ENCODE peak calls at places on chromosomes 16 and 17, in seven cellular contexts. X, O, D, Q, B, H and N are unnamed samples.

GRCh38 chr17:17412331-17412730 is 64.5 kb upstream of the MED9 start:
- DNase-seq in X (no peak), H (peak), O (no peak), D (no peak), Q (no peak), B (peak), N (peak)

GRCh38 chr16:48444574-48444973 is 59.4 kb upstream of the SIAH1 start:
- DNase-seq in B (peak), X (no peak), O (no peak), Q (no peak), H (peak), D (peak), N (peak)

GRCh38 chr17:68277807-68278206 is 13.1 kb downstream of the SLC16A6 start:
- DNase-seq in O (no peak), Q (no peak), X (no peak), B (no peak), H (no peak), D (no peak), N (no peak)

GRCh38 chr16:86214326-86215232 is 295.7 kb upstream of the FOXF1 start:
- DNase-seq in X (no peak), H (no peak), D (peak), B (peak), O (no peak), Q (no peak), N (peak)

GRCh38 chr17:48259710-48260291 is 152.2 kb downstream of the SNX11 start:
- DNase-seq in Q (peak), X (peak), H (peak), B (peak), D (no peak), O (no peak), N (peak)

GRCh38 chr17:9330903-9331272 is 244.7 kb downstream of the STX8 start:
- DNase-seq in Q (no peak), X (no peak), D (no peak), B (no peak), O (no peak), H (no peak), N (no peak)

GRCh38 chr16:87050142-87050541 is 267.1 kb downstream of the C16orf95 start:
- DNase-seq in O (no peak), Q (no peak), B (no peak), X (no peak), H (no peak), D (no peak), N (no peak)

GRCh38 chr17:8583954-8584353 is 46.6 kb downstream of the MYH10 start:
- DNase-seq in Q (no peak), X (no peak), D (no peak), O (no peak), B (no peak), H (no peak), N (no peak)

GRCh38 chr17:61404702-61405046 is 5.0 kb downstream of the TBX2 start:
- DNase-seq in Q (no peak), H (peak), B (peak), O (no peak), X (no peak), D (peak), N (no peak)

GRCh38 chr17:29682987-29683386 is 60.3 kb upstream of the CORO6 start:
- DNase-seq in X (no peak), B (no peak), D (no peak), H (no peak), O (no peak), Q (no peak), N (peak)

GRCh38 chr16:67244387-67245188 is 2.7 kb downstream of the FHOD1 start:
- DNase-seq in O (peak), B (peak), Q (peak), D (peak), X (peak), H (peak), N (peak)

GRCh38 chr16:71499775-71500364 is 10.7 kb upstream of the ZNF19 start:
- DNase-seq in B (peak), Q (peak), O (no peak), X (peak), H (peak), D (no peak), N (peak)

GRCh38 chr16:49497466-49497865 is 123.9 kb downstream of the C16orf78 start:
- DNase-seq in B (no peak), O (no peak), H (no peak), Q (no peak), X (no peak), D (no peak), N (no peak)

GRCh38 chr16:29982560-29983419 is 9.1 kb downstream of the TAOK2 start:
- DNase-seq in D (no peak), Q (no peak), X (no peak), B (no peak), O (no peak), H (no peak), N (no peak)

GRCh38 chr17:78939615-78940014 is 14.4 kb upstream of the TIMP2 start:
- DNase-seq in H (peak), X (no peak), B (peak), Q (no peak), O (no peak), D (no peak), N (no peak)

GRCh38 chr16:80369559-80369958 is 171.2 kb upstream of the DYNLRB2 start:
- DNase-seq in O (peak), X (peak), D (peak), H (peak), B (peak), Q (no peak), N (peak)

GRCh38 chr17:44587339-44587738 is 30.1 kb downstream of the FZD2 start:
- DNase-seq in B (peak), H (peak), D (peak), O (peak), X (no peak), Q (no peak), N (peak)

GRCh38 chr17:6160188-6160555 is 90.0 kb downstream of the WSCD1 start:
- DNase-seq in B (no peak), Q (no peak), X (no peak), H (no peak), O (no peak), D (no peak), N (no peak)

DNA sequence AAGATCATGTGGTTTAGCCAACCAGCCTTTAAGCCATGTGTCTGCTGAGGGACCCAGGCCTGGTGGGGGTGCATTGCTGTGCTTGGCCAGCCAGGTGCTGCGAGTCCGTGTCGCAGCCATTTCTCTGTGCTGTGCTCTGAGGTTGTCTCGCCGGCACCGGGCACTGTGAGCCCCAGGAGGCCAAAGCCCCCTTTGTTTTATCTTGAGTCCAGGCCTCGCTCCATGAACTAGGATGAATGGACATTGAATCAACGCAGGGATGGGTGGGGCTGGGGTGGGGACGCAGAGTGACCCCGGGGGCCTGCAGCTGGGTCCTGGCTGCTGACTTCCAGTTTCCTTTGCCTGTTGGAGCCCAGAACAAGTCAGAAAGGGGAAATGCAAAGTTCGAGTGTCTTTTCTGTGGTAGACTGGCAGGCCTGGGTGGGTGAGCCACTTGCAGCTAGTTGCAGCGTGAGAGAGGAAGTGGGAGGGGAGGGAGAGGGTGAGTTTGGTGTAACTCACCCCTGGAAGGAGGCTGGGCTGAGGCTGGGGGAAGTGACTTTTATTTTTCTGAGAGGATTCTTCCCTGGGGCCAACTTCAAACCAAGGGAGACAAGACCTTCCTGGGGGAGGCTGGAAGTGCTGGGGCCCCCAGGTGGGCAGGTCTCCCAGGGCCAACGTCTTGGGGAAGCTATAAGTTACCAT is 324.7 kb downstream of the SEC14L1 start:
- DNase-seq in H (peak), D (peak), B (peak), X (peak), O (no peak), Q (peak), N (peak)
- H3K4me3 ChIP-seq in H (no peak), D (no peak), B (no peak), X (no peak), O (no peak), Q (peak), N (no peak)

GRCh38 chr17:67200727-67201301 is 44.2 kb downstream of the HELZ start:
- DNase-seq in B (no peak), X (no peak), D (no peak), O (no peak), Q (no peak), H (peak), N (no peak)
- TF ChIP-seq CTCF in B (peak), X (no peak), D (peak), O (peak), Q (peak), H (peak), N (peak)

DNA sequence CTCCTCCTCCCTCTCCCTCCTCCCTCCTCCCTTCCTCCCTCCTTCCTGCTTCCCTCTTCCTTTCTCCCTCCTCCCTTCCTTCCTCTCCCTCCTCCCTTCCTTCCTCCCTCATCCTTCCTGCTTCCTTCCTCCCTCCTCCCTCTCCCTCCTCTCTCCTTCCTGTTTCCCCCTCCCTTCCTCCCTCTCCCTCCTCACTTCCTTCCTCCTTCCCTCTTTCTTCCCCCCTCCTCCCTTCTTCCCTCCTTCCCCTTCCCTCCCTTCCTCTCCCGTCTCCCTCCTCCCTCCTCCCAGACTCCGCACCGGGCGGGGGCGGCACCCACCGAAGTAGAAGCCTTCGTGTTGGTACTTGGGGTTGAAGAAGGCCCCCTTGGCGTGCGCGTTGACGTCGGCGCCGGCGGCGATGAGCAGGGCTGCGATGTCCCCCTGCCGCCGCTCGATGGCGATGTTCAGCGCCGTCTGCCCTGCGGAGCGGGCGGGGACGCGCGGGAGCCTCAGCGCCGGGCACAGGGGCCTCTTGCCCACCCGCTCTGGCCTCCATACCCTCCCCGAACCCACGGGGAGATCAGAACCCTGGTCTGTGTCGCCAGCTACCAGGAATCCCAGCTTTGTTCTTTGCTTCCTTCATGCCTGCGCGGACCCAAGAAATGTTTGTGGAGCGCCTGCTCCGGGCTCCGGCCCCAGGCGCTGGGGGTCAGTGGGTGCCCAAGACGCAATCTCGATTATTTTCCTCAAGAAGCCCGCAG is 22.2 kb downstream of the TRPV3 start:
- DNase-seq in D (peak), H (peak), O (no peak), X (peak), B (peak), Q (peak), N (peak)
- H3K4me3 ChIP-seq in D (peak), H (peak), O (peak), X (no peak), B (peak), Q (no peak), N (peak)

GRCh38 chr17:76558210-76559095 is 18.6 kb downstream of the PRCD start:
- DNase-seq in D (no peak), B (peak), X (no peak), Q (peak), H (peak), O (no peak), N (no peak)

GRCh38 chr17:76560877-76561221 is 21.0 kb downstream of the PRCD start:
- DNase-seq in Q (no peak), X (no peak), H (no peak), O (no peak), B (no peak), D (no peak), N (no peak)

GRCh38 chr17:76560036-76560876 is 20.4 kb downstream of the PRCD start:
- DNase-seq in B (no peak), X (no peak), D (no peak), Q (no peak), H (no peak), O (no peak), N (no peak)

GRCh38 chr17:76556759-76557367 is 17.0 kb downstream of the PRCD start:
- DNase-seq in Q (no peak), X (no peak), D (no peak), H (peak), O (no peak), B (peak), N (peak)

DNA sequence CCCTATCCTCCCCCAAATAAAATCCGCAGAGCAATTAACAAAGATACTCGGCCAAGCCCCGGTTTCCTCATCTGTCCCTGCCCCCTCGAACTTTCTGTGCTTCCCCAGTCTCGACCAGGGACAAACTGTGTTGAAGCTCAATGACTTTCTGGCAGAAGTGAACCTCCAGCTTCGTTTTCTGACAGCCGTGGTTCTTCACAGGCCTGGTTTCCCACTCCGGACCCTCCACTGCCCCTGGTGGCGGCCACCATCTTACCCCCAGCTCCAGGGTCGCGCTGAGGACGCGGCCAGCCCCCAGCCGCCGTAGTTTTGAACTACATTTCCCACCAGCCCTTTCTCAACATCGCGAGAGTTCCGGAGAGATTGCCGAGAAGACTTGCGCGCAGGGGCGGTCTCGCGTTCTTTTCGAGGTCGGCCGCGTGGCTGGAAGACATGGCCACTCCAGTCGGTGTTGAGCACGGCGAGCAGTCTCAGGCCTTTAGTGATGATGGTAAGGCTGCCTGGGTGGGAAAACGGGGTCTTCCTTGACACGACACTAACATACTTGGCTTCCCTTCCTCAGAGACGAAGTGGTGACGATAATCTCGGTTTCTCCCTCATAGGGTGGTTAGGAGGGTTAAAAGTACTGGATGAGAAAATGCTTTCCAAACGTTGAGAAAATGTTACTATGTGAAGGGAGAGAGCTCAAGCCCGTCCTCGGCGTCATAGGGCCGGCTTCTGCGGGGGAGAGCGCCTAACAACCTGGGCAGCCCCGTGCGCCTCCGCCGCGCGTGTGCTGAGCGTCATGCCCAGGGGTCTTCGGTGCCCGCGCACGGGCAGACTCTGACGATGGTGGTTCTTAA is 17.7 kb downstream of the PRCD start:
- DNase-seq in D (peak), O (peak), H (peak), B (peak), Q (peak), X (peak), N (peak)
- TF ChIP-seq CTCF in D (peak), O (peak), H (peak), B (peak), Q (peak), X (peak), N (peak)

DNA sequence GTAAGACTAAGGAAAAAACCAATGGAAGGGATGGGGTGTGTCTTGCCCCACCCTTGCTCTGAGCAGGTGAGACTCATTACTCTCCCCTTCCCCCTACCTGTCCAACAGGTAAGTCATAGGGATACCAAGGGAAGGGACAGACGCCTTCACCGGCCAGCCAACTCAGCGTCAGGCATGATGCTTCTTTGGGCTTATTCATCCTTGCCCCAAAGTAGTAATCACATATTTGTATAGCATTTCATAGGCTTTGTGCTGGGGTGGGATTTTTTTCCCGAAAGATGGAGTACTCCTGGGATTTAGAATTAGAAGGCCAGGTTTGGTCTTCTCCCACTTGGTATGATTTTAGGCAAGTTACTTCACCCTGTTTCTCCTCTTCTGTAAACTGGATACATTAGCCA is 509 bp upstream of the JUP start:
- DNase-seq in D (no peak), O (no peak), B (no peak), X (no peak), H (no peak), Q (no peak), N (no peak)
- H3K4me3 ChIP-seq in D (no peak), O (peak), B (no peak), X (peak), H (no peak), Q (no peak), N (no peak)

GRCh38 chr16:1152651-1153259 is at the start of gene CACNA1H:
- DNase-seq in Q (no peak), H (no peak), O (no peak), D (no peak), X (peak), B (no peak), N (no peak)
- TF ChIP-seq CTCF in Q (no peak), H (no peak), O (no peak), D (peak), X (no peak), B (peak), N (no peak)